ENCODE peak calls at places on chromosome 15, in six cellular contexts. One of them, this sample, is unnamed. For H3K4me1, the result is how much of the 10 kb centered on the place peaks cover.

GRCh38 chr15:81575436-81576123 is 201.6 kb upstream of the TMC3 start:
- DNase-seq in uterus: no peak
- DNase-seq in suprapubic skin: no peak
- DNase-seq in fibroblast of lung: no peak
- DNase-seq in keratinocyte: peak
- DNase-seq in left ventricle myocardium inferior: no peak
- DNase-seq in this sample: no peak

GRCh38 chr15:92714071-92714456 is 58.5 kb upstream of the FAM174B start:
- DNase-seq in uterus: peak
- DNase-seq in suprapubic skin: no peak
- DNase-seq in fibroblast of lung: peak
- DNase-seq in keratinocyte: peak
- DNase-seq in left ventricle myocardium inferior: no peak
- DNase-seq in this sample: no peak

GRCh38 chr15:69127226-69127625 is 33.2 kb upstream of the GLCE start:
- DNase-seq in uterus: no peak
- DNase-seq in suprapubic skin: no peak
- DNase-seq in fibroblast of lung: no peak
- DNase-seq in keratinocyte: no peak
- DNase-seq in left ventricle myocardium inferior: no peak
- DNase-seq in this sample: no peak

GRCh38 chr15:67509918-67510317 is 11.0 kb upstream of the C15orf61 start:
- DNase-seq in uterus: no peak
- DNase-seq in suprapubic skin: no peak
- DNase-seq in fibroblast of lung: no peak
- DNase-seq in keratinocyte: no peak
- DNase-seq in left ventricle myocardium inferior: no peak
- DNase-seq in this sample: no peak

GRCh38 chr15:63023351-63023945 is 19.1 kb upstream of the TPM1 start:
- DNase-seq in uterus: no peak
- DNase-seq in suprapubic skin: no peak
- DNase-seq in fibroblast of lung: peak
- DNase-seq in keratinocyte: no peak
- DNase-seq in left ventricle myocardium inferior: no peak
- DNase-seq in this sample: no peak

GRCh38 chr15:70792171-70792573 is 28.8 kb upstream of the UACA start:
- DNase-seq in uterus: no peak
- DNase-seq in suprapubic skin: no peak
- DNase-seq in fibroblast of lung: peak
- DNase-seq in keratinocyte: no peak
- DNase-seq in left ventricle myocardium inferior: no peak
- DNase-seq in this sample: no peak

GRCh38 chr15:31302778-31303433 is 23.7 kb upstream of the KLF13 start:
- DNase-seq in uterus: no peak
- DNase-seq in suprapubic skin: peak
- DNase-seq in fibroblast of lung: no peak
- DNase-seq in keratinocyte: no peak
- DNase-seq in left ventricle myocardium inferior: no peak
- DNase-seq in this sample: peak

GRCh38 chr15:47620960-47621681 is 96.2 kb upstream of the SEMA6D start:
- DNase-seq in uterus: no peak
- DNase-seq in suprapubic skin: no peak
- DNase-seq in fibroblast of lung: peak
- DNase-seq in keratinocyte: peak
- DNase-seq in left ventricle myocardium inferior: no peak
- DNase-seq in this sample: no peak

GRCh38 chr15:74345051-74345450 is 22.4 kb downstream of the CYP11A1 start:
- DNase-seq in uterus: no peak
- DNase-seq in suprapubic skin: no peak
- DNase-seq in fibroblast of lung: peak
- DNase-seq in keratinocyte: no peak
- DNase-seq in left ventricle myocardium inferior: no peak
- DNase-seq in this sample: no peak

GRCh38 chr15:58077427-58077826 is 11.9 kb upstream of the ALDH1A2 start:
- DNase-seq in uterus: no peak
- DNase-seq in suprapubic skin: no peak
- DNase-seq in fibroblast of lung: no peak
- DNase-seq in keratinocyte: no peak
- DNase-seq in left ventricle myocardium inferior: no peak
- DNase-seq in this sample: no peak

GRCh38 chr15:70271422-70272088 is 173.8 kb upstream of the TLE3 start:
- DNase-seq in uterus: no peak
- DNase-seq in suprapubic skin: no peak
- DNase-seq in fibroblast of lung: peak
- DNase-seq in keratinocyte: peak
- DNase-seq in left ventricle myocardium inferior: no peak
- DNase-seq in this sample: peak

GRCh38 chr15:38878026-38878425 is 313.4 kb upstream of the RASGRP1 start:
- DNase-seq in uterus: no peak
- DNase-seq in suprapubic skin: no peak
- DNase-seq in fibroblast of lung: no peak
- DNase-seq in keratinocyte: no peak
- DNase-seq in left ventricle myocardium inferior: no peak
- DNase-seq in this sample: no peak

GRCh38 chr15:57611938-57612337 is 20.2 kb downstream of the MYZAP start:
- DNase-seq in uterus: peak
- DNase-seq in suprapubic skin: no peak
- DNase-seq in fibroblast of lung: no peak
- DNase-seq in keratinocyte: no peak
- DNase-seq in left ventricle myocardium inferior: no peak
- DNase-seq in this sample: peak

GRCh38 chr15:52139599-52140462 is 27.3 kb upstream of the BCL2L10 start:
- DNase-seq in uterus: peak
- DNase-seq in suprapubic skin: peak
- DNase-seq in fibroblast of lung: peak
- DNase-seq in keratinocyte: peak
- DNase-seq in left ventricle myocardium inferior: peak
- DNase-seq in this sample: peak

GRCh38 chr15:69943637-69944036 is 154.1 kb downstream of the TLE3 start:
- DNase-seq in uterus: no peak
- DNase-seq in suprapubic skin: no peak
- DNase-seq in fibroblast of lung: no peak
- DNase-seq in keratinocyte: no peak
- DNase-seq in left ventricle myocardium inferior: no peak
- DNase-seq in this sample: no peak

GRCh38 chr15:62503451-62503850 is 338.4 kb upstream of the C2CD4B start:
- DNase-seq in uterus: no peak
- DNase-seq in suprapubic skin: no peak
- DNase-seq in fibroblast of lung: peak
- DNase-seq in keratinocyte: no peak
- DNase-seq in left ventricle myocardium inferior: no peak
- DNase-seq in this sample: no peak

GRCh38 chr15:83248151-83248851 is 36.2 kb downstream of the BNC1 start:
- DNase-seq in uterus: no peak
- DNase-seq in suprapubic skin: no peak
- DNase-seq in fibroblast of lung: peak
- DNase-seq in keratinocyte: no peak
- DNase-seq in left ventricle myocardium inferior: no peak
- DNase-seq in this sample: no peak

GRCh38 chr15:45589296-45589695 is 2.1 kb downstream of the BLOC1S6 start:
- DNase-seq in uterus: no peak
- DNase-seq in suprapubic skin: no peak
- DNase-seq in fibroblast of lung: peak
- DNase-seq in keratinocyte: no peak
- DNase-seq in left ventricle myocardium inferior: no peak
- DNase-seq in this sample: no peak

DNA sequence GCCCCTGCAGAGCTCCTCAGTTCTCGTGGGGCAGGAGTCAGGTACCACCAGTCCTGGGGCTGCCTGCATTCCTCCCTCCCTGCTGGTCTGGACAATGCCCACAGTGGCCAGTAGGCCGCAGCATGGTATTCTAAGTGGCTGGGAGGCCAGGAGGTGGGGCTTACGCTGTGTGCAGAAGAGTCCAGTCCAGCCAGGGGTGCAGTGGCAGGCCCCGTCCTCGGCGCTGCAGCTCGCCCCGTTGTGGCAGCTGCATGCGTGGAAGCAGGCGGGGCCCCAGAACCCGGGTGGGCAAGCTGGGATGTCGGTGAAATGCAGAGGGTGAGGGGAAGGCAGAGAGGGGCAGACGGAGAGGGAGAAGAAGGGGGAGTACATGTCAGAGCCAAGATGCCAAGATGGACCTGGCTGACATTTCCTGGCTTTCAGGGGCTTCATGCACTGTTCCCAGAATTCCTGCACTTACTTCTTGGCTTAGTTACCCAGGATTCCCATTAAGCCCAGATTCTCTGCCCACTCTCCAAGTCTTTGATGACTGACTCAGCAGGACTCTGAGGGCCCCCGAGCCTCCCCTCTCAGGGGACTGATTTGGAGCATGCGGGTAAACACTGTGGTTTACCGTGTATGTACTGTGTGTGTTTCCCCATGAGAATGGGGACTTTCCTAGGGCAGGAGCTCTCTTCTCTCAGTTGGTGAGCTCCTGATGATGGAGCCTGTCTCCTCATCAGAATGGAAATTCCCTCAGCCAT is 47.5 kb downstream of the RAB11A start:
- DNase-seq in uterus: peak
- DNase-seq in suprapubic skin: no peak
- DNase-seq in fibroblast of lung: peak
- DNase-seq in keratinocyte: no peak
- DNase-seq in left ventricle myocardium inferior: peak
- DNase-seq in this sample: no peak
- TF ChIP-seq CTCF in uterus: peak
- TF ChIP-seq CTCF in suprapubic skin: peak
- TF ChIP-seq CTCF in fibroblast of lung: peak
- TF ChIP-seq CTCF in keratinocyte: peak
- TF ChIP-seq CTCF in left ventricle myocardium inferior: peak
- TF ChIP-seq CTCF in this sample: peak

DNA sequence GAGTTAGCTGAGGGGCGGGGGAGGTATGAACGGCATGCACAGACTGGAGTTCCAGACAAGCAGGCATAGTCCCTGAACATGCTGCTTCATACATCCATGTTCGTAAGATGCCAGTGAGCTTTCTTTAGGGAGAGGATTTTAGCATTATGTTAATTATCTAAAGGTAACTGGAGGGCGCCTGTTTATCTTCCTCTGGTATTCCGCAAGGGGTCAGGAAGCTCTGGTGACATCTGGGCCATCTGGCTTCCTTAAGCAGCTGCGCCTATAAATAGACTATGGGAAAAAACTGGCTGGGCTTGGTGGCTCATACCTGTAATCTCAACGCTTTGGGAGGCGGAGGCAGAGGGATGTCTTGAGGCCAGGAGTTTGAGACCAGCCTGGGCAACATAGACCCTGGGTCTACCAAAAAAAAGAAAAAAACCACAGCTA is 1.5 kb upstream of the FBXO22 start:
- DNase-seq in uterus: no peak
- DNase-seq in suprapubic skin: no peak
- DNase-seq in fibroblast of lung: no peak
- DNase-seq in keratinocyte: no peak
- DNase-seq in left ventricle myocardium inferior: no peak
- DNase-seq in this sample: no peak
- H3K4me1 ChIP-seq in uterus: under half
- H3K4me1 ChIP-seq in suprapubic skin: under half
- H3K4me1 ChIP-seq in fibroblast of lung: under half
- H3K4me1 ChIP-seq in keratinocyte: under half
- H3K4me1 ChIP-seq in left ventricle myocardium inferior: under half
- H3K4me1 ChIP-seq in this sample: under half

GRCh38 chr15:65305144-65305758 is 774 bp downstream of the RNU5B-1 start:
- DNase-seq in uterus: no peak
- DNase-seq in suprapubic skin: no peak
- DNase-seq in fibroblast of lung: no peak
- DNase-seq in keratinocyte: peak
- DNase-seq in left ventricle myocardium inferior: no peak
- DNase-seq in this sample: no peak

GRCh38 chr15:65302061-65302460 is 2.4 kb upstream of the RNU5B-1 start:
- DNase-seq in uterus: no peak
- DNase-seq in suprapubic skin: no peak
- DNase-seq in fibroblast of lung: no peak
- DNase-seq in keratinocyte: no peak
- DNase-seq in left ventricle myocardium inferior: no peak
- DNase-seq in this sample: no peak

GRCh38 chr15:65304393-65305143 is at the start of gene RNU5B-1:
- DNase-seq in uterus: peak
- DNase-seq in suprapubic skin: peak
- DNase-seq in fibroblast of lung: peak
- DNase-seq in keratinocyte: no peak
- DNase-seq in left ventricle myocardium inferior: peak
- DNase-seq in this sample: peak

GRCh38 chr15:65305776-65306175 is 1.3 kb downstream of the RNU5B-1 start:
- DNase-seq in uterus: no peak
- DNase-seq in suprapubic skin: no peak
- DNase-seq in fibroblast of lung: no peak
- DNase-seq in keratinocyte: no peak
- DNase-seq in left ventricle myocardium inferior: no peak
- DNase-seq in this sample: no peak

DNA sequence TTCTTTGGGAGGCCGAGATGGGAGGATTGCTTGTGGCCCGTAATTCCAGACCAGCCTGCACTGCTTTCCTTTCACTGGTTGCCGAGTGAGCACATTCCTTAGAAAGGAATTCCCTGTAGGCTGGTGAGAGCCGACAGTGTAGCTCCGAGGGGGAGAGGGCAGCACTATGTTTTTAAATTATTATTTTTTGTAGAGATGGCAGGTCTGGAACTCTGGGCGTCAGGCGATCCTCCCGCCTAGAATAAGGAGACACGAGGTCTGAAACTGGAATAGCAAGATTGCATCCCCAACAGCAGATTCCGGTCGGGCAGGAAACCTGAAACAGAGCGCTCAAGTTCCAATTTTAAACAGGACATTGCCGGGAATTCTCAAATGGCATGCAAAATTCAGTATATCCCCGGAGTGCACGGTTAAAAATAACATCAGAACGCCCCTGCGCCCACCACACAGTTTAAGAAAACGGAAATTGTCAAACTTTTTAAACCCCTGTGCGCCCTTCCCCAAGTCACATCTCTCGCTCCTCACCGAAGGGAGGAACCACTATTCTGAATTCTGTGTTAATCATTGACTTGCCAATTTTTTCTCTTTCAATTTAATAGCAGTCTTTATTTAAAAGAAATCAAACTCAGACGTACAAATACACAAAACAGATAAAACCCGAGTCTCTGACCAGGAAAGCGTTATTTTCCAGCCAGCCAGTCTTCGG is 637 bp upstream of the RNU5B-1 start:
- DNase-seq in uterus: peak
- DNase-seq in suprapubic skin: no peak
- DNase-seq in fibroblast of lung: peak
- DNase-seq in keratinocyte: no peak
- DNase-seq in left ventricle myocardium inferior: peak
- DNase-seq in this sample: no peak
- TF ChIP-seq CTCF in uterus: no peak
- TF ChIP-seq CTCF in suprapubic skin: no peak
- TF ChIP-seq CTCF in fibroblast of lung: no peak
- TF ChIP-seq CTCF in keratinocyte: no peak
- TF ChIP-seq CTCF in left ventricle myocardium inferior: no peak
- TF ChIP-seq CTCF in this sample: no peak

DNA sequence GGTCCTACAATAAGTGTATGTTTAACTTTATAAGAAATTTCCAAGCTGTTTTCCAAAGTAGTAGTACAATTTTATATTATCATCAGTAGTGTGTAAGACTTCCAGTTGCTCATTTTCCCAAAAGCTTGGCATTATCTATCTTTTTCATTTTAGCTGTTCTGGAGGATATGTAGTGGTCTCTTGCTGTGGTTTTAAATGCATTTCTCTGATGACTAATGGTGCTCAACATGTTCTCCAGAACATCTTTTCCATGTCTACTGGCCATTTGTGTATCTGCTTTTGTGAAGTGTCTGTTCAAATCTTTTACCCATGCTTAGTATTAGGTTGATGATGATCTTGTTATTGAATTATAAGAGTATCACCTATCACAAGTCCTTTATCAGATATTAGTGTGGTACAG is 13.3 kb downstream of the BCL2A1 start:
- DNase-seq in uterus: no peak
- DNase-seq in suprapubic skin: no peak
- DNase-seq in fibroblast of lung: peak
- DNase-seq in keratinocyte: no peak
- DNase-seq in left ventricle myocardium inferior: no peak
- DNase-seq in this sample: no peak
- H3K4me1 ChIP-seq in uterus: under half
- H3K4me1 ChIP-seq in suprapubic skin: under half
- H3K4me1 ChIP-seq in fibroblast of lung: under half
- H3K4me1 ChIP-seq in keratinocyte: under half
- H3K4me1 ChIP-seq in left ventricle myocardium inferior: under half
- H3K4me1 ChIP-seq in this sample: under half

This sample was measured in ascending aorta.